ENCODE peak calls at places on chromosomes 11 and 22, in six cellular contexts. One of them, this sample, is unnamed.

GRCh38 chr22:28172948-28173360 is 253.9 kb upstream of the PITPNB start:
- DNase-seq in A549: no peak
- DNase-seq in GM12878: no peak
- DNase-seq in IMR-90: no peak
- DNase-seq in HepG2: no peak
- DNase-seq in K562: no peak
- DNase-seq in this sample: no peak

GRCh38 chr11:86122773-86123172 is 53.9 kb upstream of the PICALM start:
- DNase-seq in A549: no peak
- DNase-seq in GM12878: no peak
- DNase-seq in IMR-90: no peak
- DNase-seq in HepG2: no peak
- DNase-seq in K562: no peak
- DNase-seq in this sample: no peak

GRCh38 chr11:44859528-44859925 is 91.2 kb downstream of the TP53I11 start:
- DNase-seq in A549: no peak
- DNase-seq in GM12878: no peak
- DNase-seq in IMR-90: no peak
- DNase-seq in HepG2: no peak
- DNase-seq in K562: no peak
- DNase-seq in this sample: no peak

GRCh38 chr11:27700351-27701261 is at the start of gene BDNF:
- DNase-seq in A549: peak; percentile 49
- DNase-seq in GM12878: no peak
- DNase-seq in IMR-90: peak; percentile 60
- DNase-seq in HepG2: no peak
- DNase-seq in K562: no peak
- DNase-seq in this sample: peak; percentile 32

GRCh38 chr11:73236879-73237278 is 18.8 kb downstream of the P2RY2 start:
- DNase-seq in A549: peak; percentile 69
- DNase-seq in GM12878: no peak
- DNase-seq in IMR-90: peak; percentile 18
- DNase-seq in HepG2: peak; percentile 57
- DNase-seq in K562: peak; percentile 54
- DNase-seq in this sample: peak; percentile 59

GRCh38 chr11:126589492-126589803 is 234.0 kb downstream of the ST3GAL4 start:
- DNase-seq in A549: no peak
- DNase-seq in GM12878: no peak
- DNase-seq in IMR-90: peak; percentile 27
- DNase-seq in HepG2: no peak
- DNase-seq in K562: no peak
- DNase-seq in this sample: no peak

GRCh38 chr11:57476223-57476882 is 16.0 kb downstream of the RTN4RL2 start:
- DNase-seq in A549: no peak
- DNase-seq in GM12878: no peak
- DNase-seq in IMR-90: no peak
- DNase-seq in HepG2: no peak
- DNase-seq in K562: no peak
- DNase-seq in this sample: no peak

GRCh38 chr11:44889266-44889665 is 61.4 kb downstream of the TP53I11 start:
- DNase-seq in A549: no peak
- DNase-seq in GM12878: no peak
- DNase-seq in IMR-90: peak; percentile 23
- DNase-seq in HepG2: no peak
- DNase-seq in K562: no peak
- DNase-seq in this sample: no peak

GRCh38 chr11:115548878-115549528 is 44.8 kb upstream of the CADM1 start:
- DNase-seq in A549: peak; percentile 14
- DNase-seq in GM12878: no peak
- DNase-seq in IMR-90: no peak
- DNase-seq in HepG2: peak; percentile 95
- DNase-seq in K562: no peak
- DNase-seq in this sample: no peak

GRCh38 chr11:78916759-78917158 is 342.1 kb upstream of the NARS2 start:
- DNase-seq in A549: no peak
- DNase-seq in GM12878: no peak
- DNase-seq in IMR-90: peak; percentile 6
- DNase-seq in HepG2: no peak
- DNase-seq in K562: no peak
- DNase-seq in this sample: no peak

GRCh38 chr22:42655693-42656092 is 6.5 kb upstream of the CYB5R3 start:
- DNase-seq in A549: no peak
- DNase-seq in GM12878: peak; percentile 71
- DNase-seq in IMR-90: no peak
- DNase-seq in HepG2: no peak
- DNase-seq in K562: no peak
- DNase-seq in this sample: no peak

DNA sequence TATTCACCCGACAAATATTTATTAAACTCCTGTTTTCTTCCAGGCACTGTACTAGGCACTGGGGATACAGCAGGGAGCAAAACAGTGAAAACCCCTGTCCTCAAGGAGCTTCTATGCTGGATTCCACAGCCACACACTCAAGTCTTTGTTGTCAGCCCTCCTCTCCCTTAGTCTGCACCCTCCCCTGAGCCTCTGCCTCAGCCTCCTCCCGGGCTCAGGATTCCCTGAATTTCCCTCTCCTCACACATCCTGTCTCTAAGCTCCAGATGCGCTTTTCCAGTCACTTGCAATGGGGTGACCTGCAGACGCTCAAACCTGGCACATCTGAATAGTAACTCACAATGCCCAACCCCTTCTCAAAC is 13.5 kb upstream of the TUB start:
- DNase-seq in A549: no peak
- DNase-seq in GM12878: no peak
- DNase-seq in IMR-90: no peak
- DNase-seq in HepG2: no peak
- DNase-seq in K562: no peak
- DNase-seq in this sample: no peak
- TF ChIP-seq BHLHE40 in A549: no peak
- TF ChIP-seq BHLHE40 in GM12878: no peak
- TF ChIP-seq BHLHE40 in IMR-90: no peak
- TF ChIP-seq BHLHE40 in HepG2: no peak
- TF ChIP-seq BHLHE40 in K562: no peak
- TF ChIP-seq BHLHE40 in this sample: no peak

DNA sequence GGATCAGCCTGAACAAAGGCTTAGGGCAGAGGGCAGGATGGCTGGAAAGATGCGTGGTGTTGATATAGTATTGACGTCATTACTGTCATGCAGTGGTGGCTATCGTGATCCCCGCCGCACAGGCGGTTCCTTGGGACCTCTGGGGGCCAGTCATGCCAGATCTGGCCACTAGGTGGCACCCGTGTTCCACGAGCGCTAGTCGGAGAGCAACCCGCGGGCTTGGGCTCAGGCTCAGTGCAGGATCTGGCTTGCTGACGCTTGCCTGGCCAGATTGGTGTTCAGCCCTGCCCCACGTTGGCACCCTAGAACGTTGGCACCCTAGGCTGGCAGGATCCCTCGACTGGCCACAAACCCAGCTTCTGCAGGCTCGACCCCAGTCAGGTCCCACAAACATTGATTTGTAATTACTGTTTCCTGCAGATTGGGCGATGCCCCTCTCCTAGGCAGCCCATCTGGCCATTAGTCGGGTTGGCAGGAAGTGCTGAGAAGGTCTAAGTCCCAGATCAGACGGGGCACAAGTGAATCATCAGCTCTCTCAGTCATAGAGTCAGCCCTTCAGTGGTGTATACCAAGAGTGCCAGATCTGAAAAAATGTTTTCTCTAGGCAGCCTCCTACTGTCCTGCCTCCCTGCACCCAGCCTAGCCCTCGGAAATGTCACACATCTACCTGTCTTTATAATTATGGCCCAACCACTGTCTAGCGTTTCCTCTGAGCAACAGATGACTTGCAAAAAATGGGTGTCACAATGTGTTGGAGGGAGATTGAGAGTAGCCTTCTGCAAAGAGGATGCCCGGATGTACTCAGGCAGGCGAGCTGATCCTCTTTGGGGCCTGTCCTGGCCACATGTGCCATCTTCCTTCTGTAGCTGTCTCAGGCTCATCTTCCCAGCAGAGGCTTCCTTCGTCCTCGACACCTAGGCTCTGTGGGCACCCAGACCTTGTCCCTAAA is 315.3 kb downstream of the TMEM135 start:
- DNase-seq in A549: peak; percentile 79
- DNase-seq in GM12878: no peak
- DNase-seq in IMR-90: peak; percentile 64
- DNase-seq in HepG2: peak; percentile 51
- DNase-seq in K562: peak; percentile 88
- DNase-seq in this sample: peak; percentile 91
- TF ChIP-seq BHLHE40 in A549: no peak
- TF ChIP-seq BHLHE40 in GM12878: peak; percentile 28
- TF ChIP-seq BHLHE40 in IMR-90: peak; percentile 11
- TF ChIP-seq BHLHE40 in HepG2: no peak
- TF ChIP-seq BHLHE40 in K562: peak; percentile 35
- TF ChIP-seq BHLHE40 in this sample: no peak

DNA sequence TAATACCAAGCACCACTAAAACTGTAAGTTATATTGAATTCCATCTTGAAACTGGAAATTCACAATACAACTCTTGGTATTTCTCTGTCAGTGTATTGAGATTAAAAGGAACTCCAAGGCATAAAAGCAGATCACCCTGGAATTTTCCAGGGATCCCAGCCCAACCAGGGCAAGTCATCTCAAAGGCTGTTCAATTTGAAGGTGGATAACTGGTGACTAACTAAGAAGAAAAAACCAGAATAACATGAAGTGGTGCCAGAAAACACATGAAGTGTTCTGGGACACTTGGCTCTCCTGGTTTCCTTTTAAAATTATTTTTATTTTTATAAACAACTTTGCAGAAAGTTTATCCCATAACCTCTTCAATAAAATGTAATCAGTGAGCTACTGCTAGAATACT is 7.8 kb upstream of the BMAL1 start:
- DNase-seq in A549: no peak
- DNase-seq in GM12878: no peak
- DNase-seq in IMR-90: peak; percentile 46
- DNase-seq in HepG2: no peak
- DNase-seq in K562: no peak
- DNase-seq in this sample: no peak
- TF ChIP-seq BHLHE40 in A549: no peak
- TF ChIP-seq BHLHE40 in GM12878: no peak
- TF ChIP-seq BHLHE40 in IMR-90: no peak
- TF ChIP-seq BHLHE40 in HepG2: no peak
- TF ChIP-seq BHLHE40 in K562: no peak
- TF ChIP-seq BHLHE40 in this sample: no peak

GRCh38 chr11:8209208-8209807 is 40.5 kb upstream of the RIC3 start:
- DNase-seq in A549: no peak
- DNase-seq in GM12878: no peak
- DNase-seq in IMR-90: no peak
- DNase-seq in HepG2: no peak
- DNase-seq in K562: peak; percentile 75
- DNase-seq in this sample: peak; percentile 62
- TF ChIP-seq BHLHE40 in A549: no peak
- TF ChIP-seq BHLHE40 in GM12878: no peak
- TF ChIP-seq BHLHE40 in IMR-90: no peak
- TF ChIP-seq BHLHE40 in HepG2: no peak
- TF ChIP-seq BHLHE40 in K562: no peak
- TF ChIP-seq BHLHE40 in this sample: no peak

GRCh38 chr11:133934599-133935550 is 21.9 kb downstream of the IGSF9B start:
- DNase-seq in A549: no peak
- DNase-seq in GM12878: no peak
- DNase-seq in IMR-90: peak; percentile 19
- DNase-seq in HepG2: peak; percentile 38
- DNase-seq in K562: peak; percentile 28
- DNase-seq in this sample: no peak
- TF ChIP-seq BHLHE40 in A549: no peak
- TF ChIP-seq BHLHE40 in GM12878: no peak
- TF ChIP-seq BHLHE40 in IMR-90: no peak
- TF ChIP-seq BHLHE40 in HepG2: no peak
- TF ChIP-seq BHLHE40 in K562: no peak
- TF ChIP-seq BHLHE40 in this sample: no peak

GRCh38 chr22:37462983-37463382 is 23.2 kb downstream of the MFNG start:
- DNase-seq in A549: no peak
- DNase-seq in GM12878: no peak
- DNase-seq in IMR-90: peak; percentile 49
- DNase-seq in HepG2: peak; percentile 28
- DNase-seq in K562: peak; percentile 36
- DNase-seq in this sample: peak; percentile 57

GRCh38 chr22:37459211-37459610 is 27.0 kb downstream of the MFNG start:
- DNase-seq in A549: no peak
- DNase-seq in GM12878: no peak
- DNase-seq in IMR-90: no peak
- DNase-seq in HepG2: no peak
- DNase-seq in K562: no peak
- DNase-seq in this sample: no peak

GRCh38 chr22:37457093-37457893 is 28.9 kb downstream of the MFNG start:
- DNase-seq in A549: peak; percentile 70
- DNase-seq in GM12878: peak; percentile 24
- DNase-seq in IMR-90: peak; percentile 48
- DNase-seq in HepG2: peak; percentile 60
- DNase-seq in K562: peak; percentile 81
- DNase-seq in this sample: peak; percentile 93

GRCh38 chr22:37462426-37462825 is 23.8 kb downstream of the MFNG start:
- DNase-seq in A549: no peak
- DNase-seq in GM12878: no peak
- DNase-seq in IMR-90: no peak
- DNase-seq in HepG2: no peak
- DNase-seq in K562: no peak
- DNase-seq in this sample: no peak

GRCh38 chr22:37460684-37461083 is 25.5 kb downstream of the MFNG start:
- DNase-seq in A549: no peak
- DNase-seq in GM12878: no peak
- DNase-seq in IMR-90: no peak
- DNase-seq in HepG2: no peak
- DNase-seq in K562: no peak
- DNase-seq in this sample: no peak
- TF ChIP-seq BHLHE40 in A549: no peak
- TF ChIP-seq BHLHE40 in GM12878: no peak
- TF ChIP-seq BHLHE40 in IMR-90: no peak
- TF ChIP-seq BHLHE40 in HepG2: no peak
- TF ChIP-seq BHLHE40 in K562: no peak
- TF ChIP-seq BHLHE40 in this sample: no peak

GRCh38 chr22:24027991-24028390 is 16.9 kb downstream of the CABIN1 start:
- DNase-seq in A549: no peak
- DNase-seq in GM12878: no peak
- DNase-seq in IMR-90: no peak
- DNase-seq in HepG2: no peak
- DNase-seq in K562: no peak
- DNase-seq in this sample: no peak
- TF ChIP-seq BHLHE40 in A549: no peak
- TF ChIP-seq BHLHE40 in GM12878: no peak
- TF ChIP-seq BHLHE40 in IMR-90: no peak
- TF ChIP-seq BHLHE40 in HepG2: no peak
- TF ChIP-seq BHLHE40 in K562: no peak
- TF ChIP-seq BHLHE40 in this sample: no peak

DNA sequence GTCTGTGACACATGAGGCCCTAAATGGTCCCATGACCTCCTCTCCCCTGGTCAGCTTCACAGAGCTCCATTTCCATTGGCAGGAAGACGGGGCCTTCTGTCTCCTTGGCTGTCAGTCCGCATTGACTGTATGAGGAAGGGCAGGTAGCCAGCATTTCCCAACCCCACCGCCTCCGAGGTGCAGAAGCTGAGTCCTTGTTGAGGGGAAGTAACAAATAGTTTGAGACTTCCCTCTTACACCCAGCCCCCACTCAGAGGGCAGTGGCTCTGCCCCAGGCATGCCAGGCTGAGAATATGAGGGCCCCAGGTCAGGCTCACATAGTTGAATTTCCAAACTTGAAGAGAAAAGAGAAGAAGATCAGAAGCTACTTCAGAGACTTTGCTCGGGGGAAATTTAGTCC is 611.1 kb downstream of the BRD1 start:
- DNase-seq in A549: no peak
- DNase-seq in GM12878: no peak
- DNase-seq in IMR-90: no peak
- DNase-seq in HepG2: no peak
- DNase-seq in K562: no peak
- DNase-seq in this sample: no peak
- TF ChIP-seq BHLHE40 in A549: no peak
- TF ChIP-seq BHLHE40 in GM12878: no peak
- TF ChIP-seq BHLHE40 in IMR-90: no peak
- TF ChIP-seq BHLHE40 in HepG2: no peak
- TF ChIP-seq BHLHE40 in K562: no peak
- TF ChIP-seq BHLHE40 in this sample: no peak